ENCODE peak calls at places on chromosomes 1 and 21, in nine cellular contexts. I is right atrium auricular region; D is adipocyte; E is CD8-positive, alpha-beta memory T cell; W is MM.1S; Z is heart right ventricle; S is DND-41; R is mesenchymal stem cell; J is CD4-positive, CD25-positive, alpha-beta regulatory T cell. F is an unnamed sample.

GRCh38 chr1:87983841-87984240 is 655.2 kb downstream of the LMO4 start:
- DNase-seq in D (no peak), R (no peak), E (no peak), I (no peak), Z (no peak), W (no peak), J (no peak), S (no peak), F (no peak)

GRCh38 chr1:156804572-156805243 is 11.9 kb downstream of the SH2D2A start:
- DNase-seq in Z (no peak), E (no peak), S (no peak), J (no peak), I (no peak), R (peak; percentile 56), W (no peak), D (peak; percentile 47), F (no peak)

GRCh38 chr1:214386333-214386732 is 105.4 kb downstream of the SMYD2 start:
- DNase-seq in R (no peak), Z (no peak), I (no peak), W (no peak), J (no peak), E (no peak), S (no peak), D (no peak), F (no peak)

GRCh38 chr1:207868769-207869721 is 41.9 kb downstream of the CD34 start:
- DNase-seq in I (peak; percentile 84), R (peak; percentile 81), W (peak; percentile 88), E (peak; percentile 66), J (peak; percentile 77), Z (peak; percentile 87), D (peak; percentile 92), S (peak; percentile 76), F (peak; percentile 77)

GRCh38 chr1:145985502-145986439 is 10.6 kb downstream of the TXNIP start:
- DNase-seq in D (peak; percentile 67), W (no peak), J (no peak), E (no peak), R (peak; percentile 89), Z (peak; percentile 45), S (no peak), I (no peak), F (no peak)

GRCh38 chr1:87805661-87806376 is 477.1 kb downstream of the LMO4 start:
- DNase-seq in D (peak; percentile 28), J (no peak), E (no peak), W (no peak), I (no peak), Z (no peak), S (no peak), R (no peak), F (no peak)

GRCh38 chr1:206709322-206709721 is 24.6 kb downstream of the MAPKAPK2 start:
- DNase-seq in R (no peak), J (no peak), S (no peak), Z (no peak), W (no peak), I (no peak), E (no peak), D (no peak), F (no peak)

GRCh38 chr1:231799363-231799986 is 172.9 kb downstream of the DISC1 start:
- DNase-seq in R (peak; percentile 16), W (no peak), Z (no peak), J (no peak), D (no peak), I (no peak), E (no peak), S (no peak), F (no peak)

GRCh38 chr21:31201548-31201947 is 142.5 kb downstream of the TIAM1 start:
- DNase-seq in Z (no peak), E (no peak), I (peak; percentile 87), R (no peak), J (no peak), W (no peak), S (no peak), D (peak; percentile 62), F (no peak)

GRCh38 chr1:51320967-51321923 is 9.1 kb downstream of the TTC39A start:
- DNase-seq in Z (no peak), I (no peak), E (no peak), S (no peak), D (no peak), W (no peak), J (no peak), R (peak; percentile 36), F (no peak)

GRCh38 chr1:171965802-171966201 is 124.5 kb downstream of the DNM3 start:
- DNase-seq in S (no peak), E (no peak), J (no peak), Z (no peak), R (peak; percentile 2), W (no peak), D (peak; percentile 17), I (no peak), F (no peak)

GRCh38 chr1:226223786-226224244 is 351 bp downstream of the MIXL1 start:
- DNase-seq in S (no peak), R (peak; percentile 17), J (peak; percentile 60), E (no peak), D (peak; percentile 14), W (peak; percentile 55), I (no peak), Z (no peak), F (peak; percentile 16)

GRCh38 chr1:165828103-165828558 is 717 bp downstream of the UCK2 start:
- DNase-seq in W (peak; percentile 77), Z (peak; percentile 37), D (peak; percentile 73), E (no peak), S (peak; percentile 64), J (peak; percentile 49), I (no peak), R (peak; percentile 51), F (peak; percentile 35)

GRCh38 chr1:74771913-74772515 is 39.1 kb downstream of the TYW3 start:
- DNase-seq in D (peak; percentile 87), J (peak; percentile 51), Z (no peak), R (peak; percentile 61), I (no peak), W (peak; percentile 65), E (no peak), S (peak; percentile 22), F (peak; percentile 12)

GRCh38 chr1:234518876-234519275 is 39.9 kb upstream of the TARBP1 start:
- DNase-seq in W (no peak), R (no peak), I (no peak), Z (no peak), S (no peak), E (no peak), J (no peak), D (no peak), F (no peak)
- H3K4me1 ChIP-seq in W (peaks cover 30% of the 10 kb centered on the region), R (peaks cover 10% of the 10 kb centered on the region), I (no peaks in the 10 kb centered on the region), Z (peaks cover 17% of the 10 kb centered on the region), S (peaks cover 64% of the 10 kb centered on the region), E (peaks cover 15% of the 10 kb centered on the region), J (peaks cover 5% of the 10 kb centered on the region), D (peaks cover 36% of the 10 kb centered on the region), F (peaks cover 14% of the 10 kb centered on the region)

DNA sequence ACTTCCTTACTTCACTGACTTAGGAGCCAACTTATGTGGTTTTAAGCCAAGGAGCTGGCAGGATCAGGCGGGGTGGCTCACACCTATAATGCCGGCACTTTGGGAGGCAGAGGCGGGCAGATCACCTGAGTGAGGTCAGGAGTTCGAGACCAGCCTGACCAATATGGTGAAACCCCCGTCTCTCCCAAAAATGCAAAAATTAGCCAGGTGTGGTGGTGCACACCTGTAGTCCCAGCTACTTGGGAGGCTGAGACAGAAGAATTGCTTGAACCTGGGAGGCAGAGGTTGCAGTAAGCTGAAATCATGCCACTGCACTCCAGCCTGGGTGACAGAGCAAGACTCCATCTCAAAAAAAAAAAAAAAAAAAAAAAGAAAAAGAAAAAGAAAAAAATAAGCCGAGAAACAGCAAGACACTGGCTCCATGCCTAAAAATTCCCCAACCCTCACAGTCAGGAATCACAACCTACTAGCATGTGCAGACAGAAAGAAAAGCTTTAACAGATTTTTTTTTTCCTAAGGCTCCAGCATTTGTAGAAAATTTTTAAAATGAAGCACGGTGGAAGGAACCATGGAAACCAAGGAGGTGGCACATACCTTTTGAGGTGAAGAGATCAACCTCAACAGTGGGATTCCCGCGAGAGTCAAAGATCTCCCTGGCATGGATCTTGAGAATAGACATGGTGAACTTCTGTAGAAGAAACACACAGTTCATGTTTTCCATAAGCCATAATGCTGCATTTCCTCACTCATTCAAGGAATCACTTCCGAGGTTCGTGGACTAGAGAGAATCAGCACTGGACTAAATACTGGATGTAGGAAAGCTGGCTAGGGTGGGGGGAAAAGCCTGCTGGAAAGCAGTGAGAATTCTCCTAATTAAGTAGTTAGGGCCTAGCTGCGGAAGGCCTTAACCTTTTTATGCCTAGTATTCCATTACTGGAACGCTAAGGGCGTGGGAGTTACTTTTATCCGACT is 4.0 kb downstream of the ENO1 start:
- DNase-seq in E (no peak), R (no peak), W (no peak), Z (no peak), I (no peak), S (no peak), J (no peak), D (peak; percentile 22), F (no peak)
- H3K4me1 ChIP-seq in E (peaks cover 66% of the 10 kb centered on the region), R (peaks cover 42% of the 10 kb centered on the region), W (peaks cover 31% of the 10 kb centered on the region), Z (peaks cover 53% of the 10 kb centered on the region), I (no peaks in the 10 kb centered on the region), S (peaks cover 77% of the 10 kb centered on the region), J (peaks cover 56% of the 10 kb centered on the region), D (peaks cover 79% of the 10 kb centered on the region), F (peaks cover 58% of the 10 kb centered on the region)

DNA sequence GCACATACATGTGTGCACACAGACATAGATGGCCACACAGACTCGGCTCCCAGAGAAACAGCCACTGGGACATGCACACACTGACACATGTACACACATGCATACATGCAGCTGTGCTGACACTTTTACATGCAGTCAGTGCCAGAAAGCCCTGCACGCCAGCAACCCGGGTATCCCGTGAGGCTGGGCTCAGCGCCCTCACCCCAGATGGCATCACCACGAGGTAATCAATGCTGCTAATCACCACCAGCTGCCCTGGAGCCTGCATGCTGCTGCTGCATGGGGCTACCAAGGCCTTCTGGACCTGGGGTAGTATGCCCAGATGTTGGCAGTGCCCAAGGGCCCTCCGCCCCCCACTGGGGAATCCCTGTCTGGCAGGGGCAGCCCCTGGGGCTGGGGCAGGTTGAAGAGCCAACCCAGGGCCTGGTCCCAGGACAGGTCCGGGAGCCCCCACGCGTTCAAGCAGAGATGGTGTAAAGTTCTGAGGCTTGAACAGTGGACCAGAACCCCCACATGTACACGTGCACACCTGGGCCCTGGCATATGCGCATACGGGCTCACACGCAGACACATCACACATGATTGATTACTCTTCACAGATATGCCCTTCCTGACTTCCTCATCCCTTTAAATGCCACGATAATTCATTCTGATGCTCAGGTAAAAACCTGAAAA is 2.7 kb upstream of the COL16A1 start:
- DNase-seq in R (no peak), S (no peak), W (no peak), Z (no peak), J (no peak), I (no peak), E (no peak), D (no peak), F (no peak)
- H3K4me1 ChIP-seq in R (peaks cover 61% of the 10 kb centered on the region), S (peaks cover 8% of the 10 kb centered on the region), W (no peaks in the 10 kb centered on the region), Z (peaks cover 16% of the 10 kb centered on the region), J (peaks cover 14% of the 10 kb centered on the region), I (no peaks in the 10 kb centered on the region), E (peaks cover 15% of the 10 kb centered on the region), D (peaks cover 48% of the 10 kb centered on the region), F (peaks cover 15% of the 10 kb centered on the region)

GRCh38 chr1:23506376-23507107 is 22.6 kb upstream of the ASAP3 start:
- DNase-seq in Z (no peak), S (no peak), W (no peak), E (no peak), I (no peak), R (no peak), J (no peak), D (no peak), F (no peak)

GRCh38 chr1:23505851-23506250 is 21.9 kb upstream of the ASAP3 start:
- DNase-seq in E (no peak), Z (no peak), I (no peak), R (no peak), D (no peak), J (no peak), W (no peak), S (no peak), F (no peak)

GRCh38 chr1:23497777-23498439 is 13.9 kb upstream of the ASAP3 start:
- DNase-seq in S (no peak), W (no peak), R (no peak), E (no peak), D (no peak), Z (no peak), I (no peak), J (no peak), F (no peak)

GRCh38 chr1:23502951-23503350 is 19.0 kb upstream of the ASAP3 start:
- DNase-seq in S (no peak), I (no peak), J (no peak), R (no peak), Z (no peak), D (no peak), W (no peak), E (no peak), F (no peak)
- H3K4me1 ChIP-seq in S (no peaks in the 10 kb centered on the region), I (no peaks in the 10 kb centered on the region), J (no peaks in the 10 kb centered on the region), R (no peaks in the 10 kb centered on the region), Z (no peaks in the 10 kb centered on the region), D (no peaks in the 10 kb centered on the region), W (no peaks in the 10 kb centered on the region), E (no peaks in the 10 kb centered on the region), F (no peaks in the 10 kb centered on the region)

F was measured in CD4-positive, alpha-beta memory T cell.